ENCODE peak calls at places on chromosomes 5 and 9, in five cellular contexts. F, T, C, Q and G are unnamed samples. For H3K4me1, the result is how much of the 10 kb centered on the place peaks cover.

GRCh38 chr5:118533166-118533565 is 455.2 kb downstream of the DTWD2 start:
- DNase-seq in C (no peak), F (no peak), Q (no peak), T (no peak), G (no peak)

GRCh38 chr5:140400730-140401361 is 787 bp upstream of the ANKHD1 start:
- DNase-seq in F (peak), T (peak), Q (peak), C (peak), G (peak)

GRCh38 chr9:129666575-129666974 is 1.1 kb downstream of the PRRX2 start:
- DNase-seq in T (no peak), C (no peak), Q (no peak), F (peak), G (no peak)

GRCh38 chr9:12884736-12885395 is 110.0 kb downstream of the LURAP1L start:
- DNase-seq in Q (peak), T (no peak), C (no peak), F (no peak), G (peak)

GRCh38 chr5:157459715-157460599 is at the start of gene NIPAL4:
- DNase-seq in Q (no peak), C (peak), F (no peak), T (peak), G (peak)

GRCh38 chr5:176792584-176793342 is 17.6 kb upstream of the UNC5A start:
- DNase-seq in C (no peak), Q (no peak), T (no peak), F (no peak), G (no peak)

GRCh38 chr9:109739760-109740159 is 40.2 kb upstream of the PALM2AKAP2 start:
- DNase-seq in F (no peak), Q (no peak), C (no peak), T (no peak), G (no peak)

GRCh38 chr9:27457445-27457844 is 66.6 kb upstream of the IFNK start:
- DNase-seq in T (peak), Q (no peak), C (peak), F (no peak), G (no peak)

GRCh38 chr5:71645030-71645429 is 57.9 kb downstream of the MCCC2 start:
- DNase-seq in F (no peak), Q (no peak), T (no peak), C (no peak), G (no peak)

GRCh38 chr5:168177831-168178450 is 113.5 kb upstream of the WWC1 start:
- DNase-seq in F (no peak), T (peak), Q (no peak), C (no peak), G (no peak)

GRCh38 chr5:143923634-143924265 is 111.8 kb downstream of the HMHB1 start:
- DNase-seq in F (no peak), T (no peak), C (no peak), Q (peak), G (peak)

GRCh38 chr9:83304686-83305085 is 233.5 kb downstream of the FRMD3 start:
- DNase-seq in C (no peak), Q (no peak), F (no peak), T (no peak), G (no peak)

GRCh38 chr5:137629646-137630045 is 106.2 kb downstream of the KLHL3 start:
- DNase-seq in Q (peak), C (peak), T (peak), F (peak), G (peak)

GRCh38 chr5:76691470-76692273 is 24.3 kb upstream of the F2R start:
- DNase-seq in Q (no peak), F (no peak), C (no peak), T (no peak), G (peak)

GRCh38 chr9:38761999-38762398 is 42.1 kb upstream of the FAM240B start:
- DNase-seq in F (no peak), T (no peak), C (no peak), Q (no peak), G (no peak)

GRCh38 chr9:114037961-114038723 is 40.0 kb downstream of the AMBP start:
- DNase-seq in Q (no peak), F (peak), C (peak), T (peak), G (no peak)

GRCh38 chr9:4680750-4681149 is 1.4 kb downstream of the CDC37L1 start:
- DNase-seq in F (no peak), T (no peak), C (no peak), Q (peak), G (peak)

GRCh38 chr5:27308151-27308550 is 269.8 kb upstream of the CDH9 start:
- DNase-seq in T (no peak), F (no peak), Q (no peak), C (no peak), G (no peak)

GRCh38 chr9:136268318-136268717 is 22.7 kb upstream of the QSOX2 start:
- DNase-seq in C (no peak), Q (no peak), F (peak), T (peak), G (no peak)

GRCh38 chr5:36363101-36363500 is 61.4 kb upstream of the RANBP3L start:
- DNase-seq in T (peak), Q (peak), F (no peak), C (no peak), G (peak)

GRCh38 chr9:115202960-115203751 is 85.2 kb upstream of the TNC start:
- DNase-seq in T (no peak), C (no peak), Q (no peak), F (no peak), G (peak)

GRCh38 chr9:18474778-18475177 is 825 bp downstream of the ADAMTSL1 start:
- DNase-seq in C (no peak), F (no peak), Q (no peak), T (no peak), G (no peak)

GRCh38 chr5:81849769-81850367 is 99.0 kb upstream of the SSBP2 start:
- DNase-seq in Q (no peak), C (no peak), F (no peak), T (no peak), G (no peak)

GRCh38 chr9:111013250-111013649 is 25.0 kb downstream of the LPAR1 start:
- DNase-seq in T (no peak), F (no peak), C (no peak), Q (no peak), G (no peak)

GRCh38 chr5:164002653-164003052 is 497.2 kb downstream of the MAT2B start:
- DNase-seq in F (no peak), Q (no peak), T (no peak), C (no peak), G (peak)

GRCh38 chr9:135501261-135502167 is 1.0 kb downstream of the MRPS2 start:
- DNase-seq in C (no peak), Q (no peak), F (no peak), T (peak), G (peak)

GRCh38 chr5:151153766-151154272 is 3.8 kb downstream of the ANXA6 start:
- DNase-seq in F (no peak), Q (no peak), T (no peak), C (no peak), G (peak)
- H3K4me2 ChIP-seq in F (no peak), Q (no peak), T (no peak), C (no peak), G (no peak)

GRCh38 chr5:5309645-5310044 is 112.8 kb upstream of the ICE1 start:
- DNase-seq in C (no peak), Q (peak), T (no peak), F (no peak), G (no peak)
- H2BK12ac ChIP-seq in C (no peak), Q (no peak), T (no peak), F (peak), G (no peak)

GRCh38 chr5:54224083-54224836 is 86.1 kb downstream of the ARL15 start:
- DNase-seq in F (no peak), Q (no peak), C (no peak), T (no peak), G (no peak)
- H3K4me1 ChIP-seq in F (under half), Q (under half), C (under half), T (under half), G (under half)

GRCh38 chr5:127028822-127029457 is 1.4 kb downstream of the MARCHF3 start:
- DNase-seq in Q (peak), F (no peak), T (no peak), C (no peak), G (peak)
- H3K4me2 ChIP-seq in Q (no peak), F (no peak), T (peak), C (peak), G (peak)

GRCh38 chr5:159785639-159786038 is 130.6 kb upstream of the ADRA1B start:
- DNase-seq in C (no peak), T (no peak), F (no peak), Q (no peak), G (no peak)

GRCh38 chr5:159782995-159783300 is 133.3 kb upstream of the ADRA1B start:
- DNase-seq in Q (no peak), C (no peak), F (no peak), T (no peak), G (no peak)

GRCh38 chr5:159782197-159782994 is 133.9 kb upstream of the ADRA1B start:
- DNase-seq in C (no peak), Q (no peak), F (no peak), T (no peak), G (no peak)

GRCh38 chr5:159784993-159785392 is 131.3 kb upstream of the ADRA1B start:
- DNase-seq in Q (no peak), C (no peak), F (no peak), T (no peak), G (no peak)

GRCh38 chr5:159783731-159784247 is 132.5 kb upstream of the ADRA1B start:
- DNase-seq in Q (no peak), T (no peak), F (no peak), C (no peak), G (no peak)
- H2BK12ac ChIP-seq in Q (no peak), T (no peak), F (no peak), C (no peak), G (no peak)

DNA sequence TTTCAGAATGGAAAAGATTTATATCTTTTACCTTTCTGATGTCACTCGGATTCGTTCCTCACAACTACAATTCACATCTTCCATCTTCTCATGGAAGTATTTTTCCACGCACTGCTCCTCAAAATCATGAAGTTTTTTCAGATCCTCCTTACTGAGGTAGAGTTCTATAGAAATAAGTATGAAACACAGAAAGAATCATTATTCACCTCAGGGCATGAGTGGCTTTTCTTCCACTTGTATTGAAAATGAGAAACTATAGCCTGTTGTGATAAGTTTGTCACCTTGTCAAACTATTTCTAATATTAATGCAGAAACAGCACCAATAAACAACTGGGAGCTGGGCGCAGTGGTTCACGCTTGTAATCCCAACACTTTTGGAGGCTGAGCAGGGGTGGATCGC is 116.0 kb downstream of the TRPM6 start:
- DNase-seq in T (no peak), Q (no peak), F (no peak), C (no peak), G (no peak)
- H3K4me1 ChIP-seq in T (under half), Q (under half), F (under half), C (under half), G (under half)

GRCh38 chr5:52269395-52269794 is 518.3 kb upstream of the ITGA1 start:
- DNase-seq in C (no peak), T (no peak), Q (no peak), F (no peak), G (no peak)
- H3K4me2 ChIP-seq in C (no peak), T (no peak), Q (no peak), F (no peak), G (no peak)